ENCODE peak calls at places on chromosome 3, in eight cellular contexts. Q, S, G, V, U, E, Y and A are unnamed samples.

GRCh38 chr3:141335531-141336042 is 32.7 kb upstream of the ZBTB38 start:
- DNase-seq in Q (no peak), S (peak), G (no peak), V (no peak), U (no peak), E (peak), Y (no peak), A (no peak)

GRCh38 chr3:127393131-127393820 is 105.4 kb upstream of the PRR20G start:
- DNase-seq in Q (no peak), S (no peak), G (no peak), V (no peak), U (no peak), E (no peak), Y (no peak), A (no peak)

GRCh38 chr3:130316164-130316563 is 29.3 kb upstream of the COL6A5 start:
- DNase-seq in Q (no peak), S (peak), G (no peak), V (no peak), U (no peak), E (no peak), Y (no peak), A (no peak)

GRCh38 chr3:177441813-177442646 is 244.7 kb upstream of the TBL1XR1 start:
- DNase-seq in Q (no peak), S (peak), G (no peak), V (no peak), U (no peak), E (no peak), Y (no peak), A (no peak)

GRCh38 chr3:147940846-147941245 is 531.7 kb downstream of the ZIC1 start:
- DNase-seq in Q (no peak), S (no peak), G (no peak), V (no peak), U (no peak), E (no peak), Y (no peak), A (no peak)

GRCh38 chr3:23650371-23651140 is 155.2 kb upstream of the UBE2E1 start:
- DNase-seq in Q (no peak), S (peak), G (no peak), V (no peak), U (no peak), E (peak), Y (no peak), A (no peak)

GRCh38 chr3:158127250-158128219 is 17.6 kb downstream of the RSRC1 start:
- DNase-seq in Q (no peak), S (peak), G (no peak), V (no peak), U (no peak), E (peak), Y (no peak), A (no peak)

GRCh38 chr3:194577985-194578905 is 55.0 kb downstream of the TMEM44 start:
- DNase-seq in Q (no peak), S (peak), G (no peak), V (peak), U (no peak), E (peak), Y (no peak), A (peak)

GRCh38 chr3:30626443-30627181 is 20.2 kb downstream of the TGFBR2 start:
- DNase-seq in Q (no peak), S (peak), G (no peak), V (no peak), U (no peak), E (peak), Y (no peak), A (no peak)

GRCh38 chr3:66633564-66633963 is 132.7 kb upstream of the LRIG1 start:
- DNase-seq in Q (no peak), S (no peak), G (no peak), V (no peak), U (no peak), E (no peak), Y (no peak), A (no peak)

GRCh38 chr3:171526869-171527268 is 66.7 kb upstream of the TNIK start:
- DNase-seq in Q (no peak), S (peak), G (no peak), V (no peak), U (no peak), E (peak), Y (no peak), A (no peak)

GRCh38 chr3:64351713-64352595 is 126.7 kb upstream of the PRICKLE2 start:
- DNase-seq in Q (no peak), S (no peak), G (peak), V (no peak), U (no peak), E (peak), Y (no peak), A (no peak)

GRCh38 chr3:131421957-131422498 is 40.5 kb downstream of the NUDT16 start:
- DNase-seq in Q (no peak), S (no peak), G (no peak), V (no peak), U (no peak), E (no peak), Y (no peak), A (no peak)

GRCh38 chr3:149534671-149535394 is 60.3 kb downstream of the TM4SF4 start:
- DNase-seq in Q (no peak), S (peak), G (no peak), V (no peak), U (no peak), E (peak), Y (no peak), A (no peak)

GRCh38 chr3:71112576-71112975 is 471.0 kb downstream of the FOXP1 start:
- DNase-seq in Q (no peak), S (peak), G (no peak), V (no peak), U (no peak), E (no peak), Y (no peak), A (no peak)

GRCh38 chr3:4633078-4634004 is 140.2 kb downstream of the ITPR1 start:
- DNase-seq in Q (no peak), S (peak), G (no peak), V (no peak), U (no peak), E (peak), Y (no peak), A (no peak)

GRCh38 chr3:15427981-15428380 is 583 bp downstream of the EAF1 start:
- DNase-seq in Q (no peak), S (no peak), G (no peak), V (no peak), U (no peak), E (peak), Y (no peak), A (no peak)

GRCh38 chr3:59749291-59749690 is 699.5 kb upstream of the CFAP20DC start:
- DNase-seq in Q (no peak), S (peak), G (peak), V (no peak), U (no peak), E (no peak), Y (no peak), A (no peak)

GRCh38 chr3:11438636-11439035 is 166.4 kb downstream of the ATG7 start:
- DNase-seq in Q (no peak), S (no peak), G (no peak), V (no peak), U (no peak), E (no peak), Y (no peak), A (no peak)

GRCh38 chr3:35857004-35857403 is 217.7 kb downstream of the ARPP21 start:
- DNase-seq in Q (no peak), S (no peak), G (no peak), V (no peak), U (no peak), E (no peak), Y (no peak), A (no peak)

GRCh38 chr3:14397940-14398800 is 4.2 kb upstream of the SLC6A6 start:
- DNase-seq in Q (no peak), S (no peak), G (no peak), V (no peak), U (no peak), E (no peak), Y (no peak), A (no peak)

GRCh38 chr3:160403028-160403545 is 3.6 kb downstream of the SMC4 start:
- DNase-seq in Q (no peak), S (peak), G (no peak), V (no peak), U (no peak), E (peak), Y (no peak), A (no peak)

GRCh38 chr3:156770699-156771414 is 55.3 kb upstream of the LEKR1 start:
- DNase-seq in Q (no peak), S (no peak), G (no peak), V (no peak), U (no peak), E (no peak), Y (no peak), A (no peak)

GRCh38 chr3:46080124-46080991 is 53.1 kb upstream of the XCR1 start:
- DNase-seq in Q (no peak), S (peak), G (no peak), V (no peak), U (no peak), E (peak), Y (no peak), A (no peak)

GRCh38 chr3:45332901-45333407 is 55.4 kb upstream of the LARS2 start:
- DNase-seq in Q (no peak), S (no peak), G (no peak), V (no peak), U (no peak), E (peak), Y (no peak), A (no peak)

GRCh38 chr3:13525827-13526625 is 22.9 kb upstream of the FBLN2 start:
- DNase-seq in Q (no peak), S (no peak), G (no peak), V (no peak), U (no peak), E (no peak), Y (no peak), A (no peak)

GRCh38 chr3:126390201-126390600 is 4.5 kb upstream of the CFAP100 start:
- DNase-seq in Q (no peak), S (no peak), G (no peak), V (no peak), U (no peak), E (no peak), Y (no peak), A (no peak)

GRCh38 chr3:11290743-11291680 is 18.8 kb downstream of the ATG7 start:
- DNase-seq in Q (no peak), S (peak), G (no peak), V (no peak), U (no peak), E (peak), Y (no peak), A (no peak)

GRCh38 chr3:174697310-174697709 is 161.8 kb upstream of the NAALADL2 start:
- DNase-seq in Q (no peak), S (no peak), G (no peak), V (no peak), U (no peak), E (no peak), Y (no peak), A (no peak)

GRCh38 chr3:123143669-123144411 is 57.9 kb upstream of the SEC22A start:
- DNase-seq in Q (no peak), S (no peak), G (no peak), V (no peak), U (no peak), E (peak), Y (no peak), A (no peak)

GRCh38 chr3:88467191-88467590 is 317.4 kb downstream of the C3orf38 start:
- DNase-seq in Q (no peak), S (no peak), G (no peak), V (no peak), U (no peak), E (no peak), Y (no peak), A (no peak)

GRCh38 chr3:68648494-68648893 is 283.9 kb downstream of the TAFA4 start:
- DNase-seq in Q (no peak), S (no peak), G (no peak), V (no peak), U (no peak), E (no peak), Y (no peak), A (no peak)